ENCODE peak calls at places on chromosomes 13 and 19, in six cellular contexts. One of them, this sample, is unnamed.

GRCh38 chr19:13012690-13013608 is 17.7 kb downstream of the NFIX start:
- DNase-seq in MM.1S: no peak
- DNase-seq in PC-3: peak; percentile 78
- DNase-seq in SK-N-SH: no peak
- DNase-seq in Karpas-422: peak; percentile 50
- DNase-seq in HCT116: no peak
- DNase-seq in this sample: peak; percentile 92

GRCh38 chr19:1254081-1254527 is 5.7 kb downstream of the MIDN start:
- DNase-seq in MM.1S: no peak
- DNase-seq in SK-N-SH: no peak
- DNase-seq in Karpas-422: no peak
- DNase-seq in PC-3: no peak
- DNase-seq in HCT116: no peak
- DNase-seq in this sample: peak; percentile 43

GRCh38 chr13:35630551-35631275 is 154.2 kb upstream of the MAB21L1 start:
- DNase-seq in Karpas-422: peak; percentile 74
- DNase-seq in HCT116: peak; percentile 40
- DNase-seq in MM.1S: peak; percentile 22
- DNase-seq in PC-3: peak; percentile 71
- DNase-seq in SK-N-SH: peak; percentile 36
- DNase-seq in this sample: peak; percentile 88

GRCh38 chr19:43078311-43078710 is 4.2 kb downstream of the PSG2 start:
- DNase-seq in Karpas-422: no peak
- DNase-seq in SK-N-SH: no peak
- DNase-seq in PC-3: peak; percentile 56
- DNase-seq in MM.1S: no peak
- DNase-seq in HCT116: no peak
- DNase-seq in this sample: peak; percentile 89

GRCh38 chr13:76019421-76020044 is 383.4 kb downstream of the LMO7 start:
- DNase-seq in MM.1S: no peak
- DNase-seq in HCT116: peak; percentile 28
- DNase-seq in Karpas-422: peak; percentile 72
- DNase-seq in PC-3: peak; percentile 88
- DNase-seq in SK-N-SH: peak; percentile 11
- DNase-seq in this sample: no peak

GRCh38 chr13:93244141-93244917 is 17.7 kb downstream of the GPC6 start:
- DNase-seq in MM.1S: peak; percentile 41
- DNase-seq in PC-3: no peak
- DNase-seq in Karpas-422: no peak
- DNase-seq in SK-N-SH: no peak
- DNase-seq in HCT116: no peak
- DNase-seq in this sample: peak; percentile 81

GRCh38 chr19:518292-519231 is 11.3 kb downstream of the TPGS1 start:
- DNase-seq in SK-N-SH: no peak
- DNase-seq in Karpas-422: no peak
- DNase-seq in PC-3: no peak
- DNase-seq in MM.1S: no peak
- DNase-seq in HCT116: no peak
- DNase-seq in this sample: no peak

GRCh38 chr13:32261567-32261966 is 53.6 kb downstream of the ZAR1L start:
- DNase-seq in MM.1S: no peak
- DNase-seq in HCT116: no peak
- DNase-seq in Karpas-422: peak; percentile 1
- DNase-seq in SK-N-SH: peak; percentile 25
- DNase-seq in PC-3: peak; percentile 57
- DNase-seq in this sample: peak; percentile 88

DNA sequence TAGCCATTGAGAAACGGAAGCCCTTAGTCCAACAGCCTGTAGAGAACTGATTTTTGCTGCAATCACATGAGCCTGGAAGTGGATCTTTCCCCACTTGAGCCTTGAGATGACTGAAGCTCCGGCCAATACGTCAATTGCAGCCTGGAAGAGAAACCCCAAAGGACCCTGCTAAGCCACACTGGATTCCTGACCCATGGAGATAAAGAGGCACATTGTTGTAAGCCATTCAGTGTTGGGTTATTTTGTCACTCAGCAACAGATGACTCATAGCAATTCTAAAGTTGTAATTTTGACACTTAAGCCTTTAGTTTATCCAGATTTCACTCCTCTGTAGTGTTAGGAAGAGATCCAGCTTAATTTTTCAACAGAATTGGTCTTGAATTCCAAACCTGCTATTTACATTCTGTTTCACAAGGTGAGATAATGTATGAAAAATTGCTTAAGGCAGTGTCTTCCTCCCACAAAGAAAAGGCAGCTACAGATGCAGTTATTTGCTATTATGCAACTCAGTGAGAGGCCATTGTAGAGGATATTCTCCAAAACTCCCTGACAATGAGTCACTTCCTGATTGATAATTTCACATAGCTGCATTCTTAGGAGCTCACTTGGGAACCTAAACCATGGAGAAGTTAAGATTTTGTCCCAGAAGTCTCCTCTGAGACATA is 59.4 kb upstream of the TSHZ3 start:
- DNase-seq in Karpas-422: no peak
- DNase-seq in PC-3: peak; percentile 36
- DNase-seq in HCT116: no peak
- DNase-seq in MM.1S: no peak
- DNase-seq in SK-N-SH: no peak
- DNase-seq in this sample: peak; percentile 90
- H3K9me2 ChIP-seq in Karpas-422: no peaks in the 10 kb centered on the region
- H3K9me2 ChIP-seq in PC-3: no peaks in the 10 kb centered on the region
- H3K9me2 ChIP-seq in HCT116: no peaks in the 10 kb centered on the region
- H3K9me2 ChIP-seq in MM.1S: no peaks in the 10 kb centered on the region
- H3K9me2 ChIP-seq in SK-N-SH: no peaks in the 10 kb centered on the region
- H3K9me2 ChIP-seq in this sample: no peaks in the 10 kb centered on the region

GRCh38 chr13:113500530-113501265 is 10.2 kb upstream of the DCUN1D2 start:
- DNase-seq in PC-3: no peak
- DNase-seq in MM.1S: no peak
- DNase-seq in HCT116: no peak
- DNase-seq in Karpas-422: no peak
- DNase-seq in SK-N-SH: no peak
- DNase-seq in this sample: no peak
- H3K9ac ChIP-seq in PC-3: no peak overlapping the region
- H3K9ac ChIP-seq in MM.1S: no peak overlapping the region
- H3K9ac ChIP-seq in HCT116: no peak overlapping the region
- H3K9ac ChIP-seq in Karpas-422: no peak overlapping the region
- H3K9ac ChIP-seq in SK-N-SH: no peak overlapping the region
- H3K9ac ChIP-seq in this sample: no peak overlapping the region

GRCh38 chr13:65342938-65343337 is 1887.2 kb downstream of the PCDH9 start:
- DNase-seq in Karpas-422: no peak
- DNase-seq in PC-3: no peak
- DNase-seq in HCT116: no peak
- DNase-seq in MM.1S: no peak
- DNase-seq in SK-N-SH: no peak
- DNase-seq in this sample: no peak

GRCh38 chr13:65347420-65348030 is 1882.6 kb downstream of the PCDH9 start:
- DNase-seq in PC-3: no peak
- DNase-seq in HCT116: no peak
- DNase-seq in Karpas-422: no peak
- DNase-seq in MM.1S: no peak
- DNase-seq in SK-N-SH: peak; percentile 31
- DNase-seq in this sample: no peak
- H3K9me2 ChIP-seq in PC-3: no peaks in the 10 kb centered on the region
- H3K9me2 ChIP-seq in HCT116: no peaks in the 10 kb centered on the region
- H3K9me2 ChIP-seq in Karpas-422: no peaks in the 10 kb centered on the region
- H3K9me2 ChIP-seq in MM.1S: no peaks in the 10 kb centered on the region
- H3K9me2 ChIP-seq in SK-N-SH: no peaks in the 10 kb centered on the region
- H3K9me2 ChIP-seq in this sample: no peaks in the 10 kb centered on the region

GRCh38 chr13:111115051-111115840 is at the start of gene ARHGEF7:
- DNase-seq in MM.1S: no peak
- DNase-seq in SK-N-SH: peak; percentile 86
- DNase-seq in HCT116: no peak
- DNase-seq in Karpas-422: no peak
- DNase-seq in PC-3: no peak
- DNase-seq in this sample: peak; percentile 69
- H3K9ac ChIP-seq in MM.1S: peak within 1 kb of the TSS; percentile 49
- H3K9ac ChIP-seq in SK-N-SH: no peak within 1 kb of the TSS
- H3K9ac ChIP-seq in HCT116: no peak within 1 kb of the TSS
- H3K9ac ChIP-seq in Karpas-422: no peak within 1 kb of the TSS
- H3K9ac ChIP-seq in PC-3: no peak within 1 kb of the TSS
- H3K9ac ChIP-seq in this sample: peak within 1 kb of the TSS; percentile 83

GRCh38 chr13:49370390-49370789 is 73.5 kb downstream of the CAB39L start:
- DNase-seq in SK-N-SH: peak; percentile 16
- DNase-seq in PC-3: no peak
- DNase-seq in HCT116: no peak
- DNase-seq in Karpas-422: no peak
- DNase-seq in MM.1S: no peak
- DNase-seq in this sample: no peak

GRCh38 chr13:49371943-49372636 is 71.8 kb downstream of the CAB39L start:
- DNase-seq in PC-3: peak; percentile 63
- DNase-seq in HCT116: no peak
- DNase-seq in MM.1S: no peak
- DNase-seq in SK-N-SH: no peak
- DNase-seq in Karpas-422: peak; percentile 93
- DNase-seq in this sample: no peak

GRCh38 chr13:49374585-49375290 is 69.1 kb downstream of the CAB39L start:
- DNase-seq in MM.1S: no peak
- DNase-seq in SK-N-SH: no peak
- DNase-seq in HCT116: no peak
- DNase-seq in PC-3: peak; percentile 84
- DNase-seq in Karpas-422: no peak
- DNase-seq in this sample: peak; percentile 88

GRCh38 chr13:49376121-49376520 is 67.7 kb downstream of the CAB39L start:
- DNase-seq in HCT116: no peak
- DNase-seq in MM.1S: no peak
- DNase-seq in PC-3: no peak
- DNase-seq in SK-N-SH: no peak
- DNase-seq in Karpas-422: no peak
- DNase-seq in this sample: no peak

DNA sequence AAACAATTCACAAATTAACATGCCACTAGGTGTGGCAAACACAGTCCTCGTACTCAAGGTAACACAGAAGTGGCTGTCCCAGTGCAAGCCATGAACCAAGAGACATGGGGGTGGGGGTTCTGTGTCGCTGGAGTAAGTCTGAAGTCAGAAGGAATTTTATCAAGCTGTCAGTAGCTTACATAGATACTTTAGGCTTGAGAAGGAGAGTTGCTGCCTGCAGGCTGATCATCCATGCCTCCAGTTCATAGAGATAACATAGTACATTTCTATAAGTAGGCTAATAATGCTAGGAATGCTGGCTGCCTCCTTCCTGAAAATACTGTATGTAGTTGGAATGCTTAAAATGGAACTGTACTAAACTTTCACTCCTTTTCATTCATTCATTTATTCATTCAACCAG is 70.2 kb downstream of the CAB39L start:
- DNase-seq in PC-3: no peak
- DNase-seq in SK-N-SH: no peak
- DNase-seq in Karpas-422: no peak
- DNase-seq in MM.1S: no peak
- DNase-seq in HCT116: no peak
- DNase-seq in this sample: peak; percentile 14
- H3K9me2 ChIP-seq in PC-3: no peaks in the 10 kb centered on the region
- H3K9me2 ChIP-seq in SK-N-SH: no peaks in the 10 kb centered on the region
- H3K9me2 ChIP-seq in Karpas-422: no peaks in the 10 kb centered on the region
- H3K9me2 ChIP-seq in MM.1S: no peaks in the 10 kb centered on the region
- H3K9me2 ChIP-seq in HCT116: no peaks in the 10 kb centered on the region
- H3K9me2 ChIP-seq in this sample: no peaks in the 10 kb centered on the region

GRCh38 chr13:100689191-100689590 is 14.6 kb upstream of the TMTC4 start:
- DNase-seq in PC-3: no peak
- DNase-seq in SK-N-SH: no peak
- DNase-seq in MM.1S: no peak
- DNase-seq in Karpas-422: no peak
- DNase-seq in HCT116: no peak
- DNase-seq in this sample: no peak

GRCh38 chr13:100694722-100695644 is 20.4 kb upstream of the TMTC4 start:
- DNase-seq in Karpas-422: peak; percentile 72
- DNase-seq in MM.1S: no peak
- DNase-seq in PC-3: peak; percentile 58
- DNase-seq in SK-N-SH: peak; percentile 58
- DNase-seq in HCT116: peak; percentile 60
- DNase-seq in this sample: peak; percentile 50
- H3K9ac ChIP-seq in Karpas-422: no peak overlapping the region
- H3K9ac ChIP-seq in MM.1S: no peak overlapping the region
- H3K9ac ChIP-seq in PC-3: no peak overlapping the region
- H3K9ac ChIP-seq in SK-N-SH: no peak overlapping the region
- H3K9ac ChIP-seq in HCT116: no peak overlapping the region
- H3K9ac ChIP-seq in this sample: no peak overlapping the region

GRCh38 chr13:46504036-46504435 is 48.9 kb upstream of the LRCH1 start:
- DNase-seq in MM.1S: no peak
- DNase-seq in PC-3: no peak
- DNase-seq in SK-N-SH: no peak
- DNase-seq in HCT116: no peak
- DNase-seq in Karpas-422: no peak
- DNase-seq in this sample: no peak
- H3K9me2 ChIP-seq in MM.1S: no peaks in the 10 kb centered on the region
- H3K9me2 ChIP-seq in PC-3: no peaks in the 10 kb centered on the region
- H3K9me2 ChIP-seq in SK-N-SH: no peaks in the 10 kb centered on the region
- H3K9me2 ChIP-seq in HCT116: no peaks in the 10 kb centered on the region
- H3K9me2 ChIP-seq in Karpas-422: no peaks in the 10 kb centered on the region
- H3K9me2 ChIP-seq in this sample: no peaks in the 10 kb centered on the region

GRCh38 chr13:110911880-110912279 is 3.0 kb downstream of the ANKRD10 start:
- DNase-seq in SK-N-SH: no peak
- DNase-seq in PC-3: peak; percentile 71
- DNase-seq in Karpas-422: no peak
- DNase-seq in HCT116: no peak
- DNase-seq in MM.1S: no peak
- DNase-seq in this sample: peak; percentile 53
- H3K9ac ChIP-seq in SK-N-SH: no peak overlapping the region
- H3K9ac ChIP-seq in PC-3: peak overlapping the region; percentile 97
- H3K9ac ChIP-seq in Karpas-422: no peak overlapping the region
- H3K9ac ChIP-seq in HCT116: peak overlapping the region; percentile 98
- H3K9ac ChIP-seq in MM.1S: peak overlapping the region; percentile 98
- H3K9ac ChIP-seq in this sample: peak overlapping the region; percentile 94

This sample was measured in GM23248.